ENCODE peak calls at places on chromosomes 6 and 20, in seven cellular contexts. One of them, this sample, is unnamed.

GRCh38 chr6:35318200-35318844 is 20.7 kb downstream of the DEF6 start:
- DNase-seq in GM03348: peak
- DNase-seq in GM04504: peak
- DNase-seq in lower lobe of right lung: peak
- DNase-seq in D341Med: peak
- DNase-seq in foreskin fibroblast: peak
- DNase-seq in GM10248: no peak
- DNase-seq in this sample: no peak

GRCh38 chr20:50311308-50312001 is 120.8 kb downstream of the CEBPB start:
- DNase-seq in GM03348: no peak
- DNase-seq in GM04504: no peak
- DNase-seq in lower lobe of right lung: no peak
- DNase-seq in D341Med: no peak
- DNase-seq in foreskin fibroblast: no peak
- DNase-seq in GM10248: no peak
- DNase-seq in this sample: no peak

GRCh38 chr20:17691758-17692157 is 8.0 kb upstream of the BANF2 start:
- DNase-seq in GM03348: no peak
- DNase-seq in GM04504: no peak
- DNase-seq in lower lobe of right lung: no peak
- DNase-seq in D341Med: no peak
- DNase-seq in foreskin fibroblast: no peak
- DNase-seq in GM10248: no peak
- DNase-seq in this sample: no peak

GRCh38 chr6:89024456-89024855 is 56.1 kb upstream of the PNRC1 start:
- DNase-seq in GM03348: no peak
- DNase-seq in GM04504: no peak
- DNase-seq in lower lobe of right lung: no peak
- DNase-seq in D341Med: no peak
- DNase-seq in foreskin fibroblast: no peak
- DNase-seq in GM10248: no peak
- DNase-seq in this sample: no peak

GRCh38 chr6:150637266-150637665 is 37.6 kb downstream of the PLEKHG1 start:
- DNase-seq in GM03348: no peak
- DNase-seq in GM04504: no peak
- DNase-seq in lower lobe of right lung: no peak
- DNase-seq in D341Med: no peak
- DNase-seq in foreskin fibroblast: no peak
- DNase-seq in GM10248: no peak
- DNase-seq in this sample: no peak

GRCh38 chr6:157614026-157614484 is 209.0 kb upstream of the SNX9 start:
- DNase-seq in GM03348: peak
- DNase-seq in GM04504: peak
- DNase-seq in lower lobe of right lung: no peak
- DNase-seq in D341Med: no peak
- DNase-seq in foreskin fibroblast: peak
- DNase-seq in GM10248: no peak
- DNase-seq in this sample: no peak

GRCh38 chr6:135939216-135939610 is 87.7 kb downstream of the PDE7B start:
- DNase-seq in GM03348: no peak
- DNase-seq in GM04504: no peak
- DNase-seq in lower lobe of right lung: no peak
- DNase-seq in D341Med: peak
- DNase-seq in foreskin fibroblast: peak
- DNase-seq in GM10248: no peak
- DNase-seq in this sample: no peak

GRCh38 chr6:56766806-56767178 is 124.1 kb upstream of the DST start:
- DNase-seq in GM03348: no peak
- DNase-seq in GM04504: no peak
- DNase-seq in lower lobe of right lung: no peak
- DNase-seq in D341Med: no peak
- DNase-seq in foreskin fibroblast: peak
- DNase-seq in GM10248: peak
- DNase-seq in this sample: no peak

GRCh38 chr20:1423206-1423605 is 30.4 kb upstream of the FKBP1A start:
- DNase-seq in GM03348: no peak
- DNase-seq in GM04504: no peak
- DNase-seq in lower lobe of right lung: no peak
- DNase-seq in D341Med: no peak
- DNase-seq in foreskin fibroblast: no peak
- DNase-seq in GM10248: no peak
- DNase-seq in this sample: no peak

GRCh38 chr20:21352703-21353102 is 44.6 kb downstream of the NKX2-4 start:
- DNase-seq in GM03348: peak
- DNase-seq in GM04504: no peak
- DNase-seq in lower lobe of right lung: no peak
- DNase-seq in D341Med: no peak
- DNase-seq in foreskin fibroblast: peak
- DNase-seq in GM10248: no peak
- DNase-seq in this sample: peak

GRCh38 chr6:85110943-85111342 is 338.9 kb upstream of the NT5E start:
- DNase-seq in GM03348: no peak
- DNase-seq in GM04504: no peak
- DNase-seq in lower lobe of right lung: no peak
- DNase-seq in D341Med: no peak
- DNase-seq in foreskin fibroblast: no peak
- DNase-seq in GM10248: no peak
- DNase-seq in this sample: no peak

GRCh38 chr6:158168054-158168303 is at the start of gene SERAC1:
- DNase-seq in GM03348: no peak
- DNase-seq in GM04504: no peak
- DNase-seq in lower lobe of right lung: no peak
- DNase-seq in D341Med: peak
- DNase-seq in foreskin fibroblast: no peak
- DNase-seq in GM10248: no peak
- DNase-seq in this sample: no peak

GRCh38 chr20:38987777-38988176 is 25.6 kb downstream of the DHX35 start:
- DNase-seq in GM03348: no peak
- DNase-seq in GM04504: no peak
- DNase-seq in lower lobe of right lung: no peak
- DNase-seq in D341Med: no peak
- DNase-seq in foreskin fibroblast: no peak
- DNase-seq in GM10248: peak
- DNase-seq in this sample: no peak

GRCh38 chr6:14454467-14454763 is 336.8 kb downstream of the CD83 start:
- DNase-seq in GM03348: no peak
- DNase-seq in GM04504: no peak
- DNase-seq in lower lobe of right lung: no peak
- DNase-seq in D341Med: no peak
- DNase-seq in foreskin fibroblast: no peak
- DNase-seq in GM10248: no peak
- DNase-seq in this sample: no peak

GRCh38 chr6:152399409-152399808 is 237.8 kb downstream of the SYNE1 start:
- DNase-seq in GM03348: peak
- DNase-seq in GM04504: peak
- DNase-seq in lower lobe of right lung: peak
- DNase-seq in D341Med: no peak
- DNase-seq in foreskin fibroblast: peak
- DNase-seq in GM10248: no peak
- DNase-seq in this sample: no peak

GRCh38 chr6:106134906-106135634 is 48.9 kb downstream of the PRDM1 start:
- DNase-seq in GM03348: peak
- DNase-seq in GM04504: peak
- DNase-seq in lower lobe of right lung: no peak
- DNase-seq in D341Med: no peak
- DNase-seq in foreskin fibroblast: peak
- DNase-seq in GM10248: no peak
- DNase-seq in this sample: no peak

GRCh38 chr6:4577406-4577805 is 198.8 kb upstream of the CDYL start:
- DNase-seq in GM03348: peak
- DNase-seq in GM04504: peak
- DNase-seq in lower lobe of right lung: no peak
- DNase-seq in D341Med: no peak
- DNase-seq in foreskin fibroblast: peak
- DNase-seq in GM10248: no peak
- DNase-seq in this sample: no peak